ENCODE peak calls at places on chromosomes 13 and 19, in eight cellular contexts. Z is adipocyte; B is kidney; N is Caco-2; C is CD8-positive, alpha-beta memory T cell; O is breast epithelium; E is hepatocyte; Q is Peyer's patch. A is an unnamed sample.
A peak's percentile ranks its signal among the peaks of the same experiment; 100 is the strongest.

GRCh38 chr13:73722120-73722519 is 412.1 kb downstream of the KLF12 start:
- DNase-seq in Z (peak; percentile 56), B (no peak), N (peak; percentile 18), C (no peak), O (no peak), E (peak; percentile 38), Q (no peak), A (no peak)

GRCh38 chr19:18418725-18419194 is 438 bp upstream of the SSBP4 start:
- DNase-seq in Z (no peak), B (peak; percentile 87), N (no peak), C (peak; percentile 53), O (no peak), E (no peak), Q (peak; percentile 71), A (no peak)

GRCh38 chr13:23392313-23392712 is 41.2 kb downstream of the SACS start:
- DNase-seq in Z (no peak), B (no peak), N (no peak), C (no peak), O (no peak), E (no peak), Q (no peak), A (no peak)

GRCh38 chr13:48574036-48574796 is 41.3 kb upstream of the RCBTB2 start:
- DNase-seq in Z (no peak), B (no peak), N (no peak), C (no peak), O (no peak), E (no peak), Q (no peak), A (no peak)

GRCh38 chr13:83709751-83710515 is 172.3 kb downstream of the SLITRK1 start:
- DNase-seq in Z (no peak), B (no peak), N (no peak), C (no peak), O (no peak), E (no peak), Q (no peak), A (no peak)

GRCh38 chr19:16496613-16496983 is 404 bp downstream of the C19orf44 start:
- DNase-seq in Z (peak; percentile 40), B (no peak), N (no peak), C (no peak), O (no peak), E (no peak), Q (no peak), A (no peak)

GRCh38 chr13:108346376-108346775 is 76.9 kb downstream of the TNFSF13B start:
- DNase-seq in Z (no peak), B (no peak), N (no peak), C (no peak), O (no peak), E (peak; percentile 44), Q (no peak), A (no peak)

GRCh38 chr19:42420055-42420544 is 7.1 kb downstream of the LIPE start:
- DNase-seq in Z (peak; percentile 47), B (peak; percentile 39), N (peak; percentile 81), C (peak; percentile 70), O (no peak), E (peak; percentile 62), Q (peak; percentile 88), A (no peak)

GRCh38 chr13:95002968-95003813 is 290.8 kb upstream of the SOX21 start:
- DNase-seq in Z (no peak), B (no peak), N (peak; percentile 63), C (no peak), O (no peak), E (peak; percentile 13), Q (no peak), A (peak; percentile 34)

GRCh38 chr19:7977723-7978040 is 27.8 kb downstream of the ELAVL1 start:
- DNase-seq in Z (no peak), B (peak; percentile 40), N (no peak), C (no peak), O (no peak), E (no peak), Q (no peak), A (no peak)
- H3K36me3 ChIP-seq in Z (peaks cover 64% of the 10 kb centered on the region), B (peaks cover 14% of the 10 kb centered on the region), N (no peaks in the 10 kb centered on the region), C (peaks cover 24% of the 10 kb centered on the region), O (peaks cover 6% of the 10 kb centered on the region), E (no peaks in the 10 kb centered on the region), Q (no peaks in the 10 kb centered on the region), A (peaks cover 60% of the 10 kb centered on the region)

GRCh38 chr13:33262554-33262953 is 23.0 kb downstream of the STARD13 start:
- DNase-seq in Z (no peak), B (no peak), N (no peak), C (no peak), O (no peak), E (peak; percentile 14), Q (no peak), A (no peak)
- H3K4me1 ChIP-seq in Z (peaks cover 56% of the 10 kb centered on the region), B (peaks cover 4% of the 10 kb centered on the region), N (peaks cover 3% of the 10 kb centered on the region), C (no peaks in the 10 kb centered on the region), O (no peaks in the 10 kb centered on the region), E (peaks cover 23% of the 10 kb centered on the region), Q (no peaks in the 10 kb centered on the region), A (peaks cover 24% of the 10 kb centered on the region)

GRCh38 chr19:10691178-10691881 is 9.9 kb upstream of the QTRT1 start:
- DNase-seq in Z (no peak), B (peak; percentile 63), N (no peak), C (no peak), O (no peak), E (no peak), Q (no peak), A (no peak)

GRCh38 chr19:10694706-10695105 is 6.5 kb upstream of the QTRT1 start:
- DNase-seq in Z (no peak), B (no peak), N (no peak), C (no peak), O (no peak), E (no peak), Q (no peak), A (no peak)

GRCh38 chr19:10691883-10692282 is 9.4 kb upstream of the QTRT1 start:
- DNase-seq in Z (no peak), B (peak; percentile 71), N (no peak), C (no peak), O (no peak), E (no peak), Q (no peak), A (no peak)

GRCh38 chr19:10690351-10690781 is 10.9 kb upstream of the QTRT1 start:
- DNase-seq in Z (peak; percentile 62), B (peak; percentile 79), N (no peak), C (no peak), O (no peak), E (no peak), Q (no peak), A (no peak)

GRCh38 chr19:10692673-10693264 is 8.5 kb upstream of the QTRT1 start:
- DNase-seq in Z (no peak), B (no peak), N (no peak), C (no peak), O (no peak), E (no peak), Q (no peak), A (no peak)
- H3K36me3 ChIP-seq in Z (peaks cover 48% of the 10 kb centered on the region), B (peaks cover 32% of the 10 kb centered on the region), N (peaks cover 1% of the 10 kb centered on the region), C (peaks cover 18% of the 10 kb centered on the region), O (peaks cover 4% of the 10 kb centered on the region), E (no peaks in the 10 kb centered on the region), Q (no peaks in the 10 kb centered on the region), A (peaks cover 46% of the 10 kb centered on the region)

DNA sequence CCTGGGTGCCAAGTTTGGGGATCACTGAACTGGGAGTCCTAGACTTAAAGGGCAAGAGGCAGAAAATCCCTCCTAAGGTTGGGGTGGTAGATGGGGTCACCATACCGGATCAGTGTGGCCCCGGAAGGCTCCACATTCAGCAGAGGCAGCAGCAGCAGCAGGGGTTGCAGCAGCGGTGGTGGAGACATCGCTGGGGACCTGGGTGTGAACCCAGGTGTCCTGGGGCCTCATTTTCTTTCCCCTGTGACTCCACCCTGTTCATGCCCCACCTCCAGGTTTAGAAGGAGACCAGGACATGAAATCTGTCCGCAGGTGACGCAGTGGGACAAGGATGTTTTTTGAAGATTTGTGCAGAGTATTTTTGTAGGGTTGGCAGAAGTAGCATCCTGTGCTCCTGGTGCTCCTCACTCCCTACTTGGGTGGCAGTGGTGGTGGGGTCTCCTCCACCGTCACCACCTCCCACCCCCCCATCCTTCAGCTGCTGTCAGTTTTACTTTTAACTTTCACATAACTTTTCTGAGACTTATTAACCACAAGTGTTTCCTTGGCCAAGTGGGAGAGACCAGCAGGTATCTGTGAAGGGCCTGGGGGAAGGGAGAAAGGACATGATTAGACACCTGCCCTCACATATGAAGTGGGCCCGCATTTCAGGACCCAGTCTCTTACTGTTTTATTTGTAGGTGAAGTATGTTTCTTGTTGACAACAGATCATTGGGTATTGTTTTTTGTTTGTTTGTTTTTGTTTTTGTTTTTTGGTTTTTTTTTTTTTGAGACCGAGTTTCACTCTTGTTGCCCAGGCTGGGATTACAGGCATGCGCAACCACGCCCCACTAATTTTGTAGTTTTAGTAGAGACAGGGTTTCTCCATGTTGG is at the start of gene NAPSA:
- DNase-seq in Z (no peak), B (peak; percentile 65), N (no peak), C (no peak), O (no peak), E (no peak), Q (no peak), A (no peak)
- H3K4me1 ChIP-seq in Z (no peaks in the 10 kb centered on the region), B (no peaks in the 10 kb centered on the region), N (no peaks in the 10 kb centered on the region), C (peaks cover 30% of the 10 kb centered on the region), O (no peaks in the 10 kb centered on the region), E (no peaks in the 10 kb centered on the region), Q (no peaks in the 10 kb centered on the region), A (no peaks in the 10 kb centered on the region)

GRCh38 chr13:97385146-97385545 is 48.8 kb upstream of the RAP2A start:
- DNase-seq in Z (peak; percentile 28), B (no peak), N (no peak), C (no peak), O (no peak), E (no peak), Q (no peak), A (no peak)

GRCh38 chr13:97380696-97381095 is 53.3 kb upstream of the RAP2A start:
- DNase-seq in Z (no peak), B (no peak), N (no peak), C (no peak), O (no peak), E (no peak), Q (no peak), A (no peak)

GRCh38 chr13:97385854-97386253 is 48.1 kb upstream of the RAP2A start:
- DNase-seq in Z (no peak), B (no peak), N (no peak), C (no peak), O (no peak), E (no peak), Q (no peak), A (no peak)

GRCh38 chr13:97384366-97384765 is 49.6 kb upstream of the RAP2A start:
- DNase-seq in Z (no peak), B (no peak), N (no peak), C (no peak), O (no peak), E (no peak), Q (no peak), A (no peak)

GRCh38 chr13:97382276-97382675 is 51.7 kb upstream of the RAP2A start:
- DNase-seq in Z (no peak), B (no peak), N (no peak), C (no peak), O (no peak), E (no peak), Q (no peak), A (no peak)
- H3K36me3 ChIP-seq in Z (peaks cover 61% of the 10 kb centered on the region), B (peaks cover 5% of the 10 kb centered on the region), N (no peaks in the 10 kb centered on the region), C (no peaks in the 10 kb centered on the region), O (no peaks in the 10 kb centered on the region), E (no peaks in the 10 kb centered on the region), Q (no peaks in the 10 kb centered on the region), A (peaks cover 4% of the 10 kb centered on the region)